ENCODE peak calls at places on chromosomes 5 and 9, in six cellular contexts. C is astrocyte, M is heart left ventricle, Q is right lobe of liver, J is AG04450, F is H9. X is an unnamed sample.

GRCh38 chr5:104062495-104063377 is 500.1 kb upstream of the NUDT12 start:
- DNase-seq in J (no peak), Q (no peak), M (no peak), C (peak; percentile 15), F (peak; percentile 38), X (no peak)

GRCh38 chr9:132739705-132740310 is 69.5 kb downstream of the GTF3C4 start:
- DNase-seq in C (no peak), F (no peak), M (no peak), Q (no peak), J (no peak), X (no peak)

GRCh38 chr5:124795829-124796228 is 49.4 kb upstream of the ZNF608 start:
- DNase-seq in F (no peak), J (no peak), Q (no peak), M (no peak), C (no peak), X (no peak)

GRCh38 chr5:438481-438981 is 4.4 kb upstream of the EXOC3 start:
- DNase-seq in J (no peak), Q (peak; percentile 37), M (peak; percentile 46), F (peak; percentile 18), C (no peak), X (no peak)

GRCh38 chr5:139091439-139092156 is 106.6 kb downstream of the SIL1 start:
- DNase-seq in J (no peak), C (no peak), F (no peak), Q (no peak), M (no peak), X (no peak)

GRCh38 chr9:126386088-126386487 is 59.5 kb downstream of the MVB12B start:
- DNase-seq in C (no peak), M (no peak), Q (peak; percentile 44), J (no peak), F (peak; percentile 46), X (no peak)

GRCh38 chr9:80507611-80508010 is 935.8 kb downstream of the TLE4 start:
- DNase-seq in M (no peak), F (no peak), J (no peak), Q (no peak), C (no peak), X (no peak)

GRCh38 chr5:132821791-132822190 is 8.7 kb downstream of the SHROOM1 start:
- DNase-seq in Q (peak; percentile 69), C (peak; percentile 48), F (no peak), M (no peak), J (peak; percentile 53), X (no peak)

GRCh38 chr5:155587458-155587857 is 573.9 kb downstream of the KIF4B start:
- DNase-seq in M (no peak), C (no peak), F (no peak), Q (no peak), J (no peak), X (no peak)

GRCh38 chr9:134551657-134552348 is 89.8 kb upstream of the COL5A1 start:
- DNase-seq in F (no peak), C (peak; percentile 96), M (no peak), J (no peak), Q (no peak), X (peak; percentile 94)

GRCh38 chr5:73374520-73375235 is 73.9 kb downstream of the FOXD1 start:
- DNase-seq in M (no peak), C (peak; percentile 89), Q (no peak), F (no peak), J (no peak), X (no peak)

GRCh38 chr5:147522435-147522834 is 12.6 kb upstream of the DPYSL3 start:
- DNase-seq in C (peak; percentile 80), J (no peak), Q (no peak), M (no peak), F (no peak), X (peak; percentile 91)

GRCh38 chr5:141338538-141339306 is at the start of gene PCDHGA2:
- DNase-seq in Q (no peak), M (no peak), F (peak; percentile 62), J (no peak), C (peak; percentile 28), X (peak; percentile 65)

GRCh38 chr9:77679088-77679487 is 31.0 kb upstream of the GNA14 start:
- DNase-seq in C (no peak), M (no peak), F (no peak), Q (no peak), J (no peak), X (peak; percentile 46)

GRCh38 chr9:135150981-135151380 is 63.5 kb downstream of the OLFM1 start:
- DNase-seq in C (no peak), F (no peak), Q (no peak), J (no peak), M (no peak), X (no peak)

DNA sequence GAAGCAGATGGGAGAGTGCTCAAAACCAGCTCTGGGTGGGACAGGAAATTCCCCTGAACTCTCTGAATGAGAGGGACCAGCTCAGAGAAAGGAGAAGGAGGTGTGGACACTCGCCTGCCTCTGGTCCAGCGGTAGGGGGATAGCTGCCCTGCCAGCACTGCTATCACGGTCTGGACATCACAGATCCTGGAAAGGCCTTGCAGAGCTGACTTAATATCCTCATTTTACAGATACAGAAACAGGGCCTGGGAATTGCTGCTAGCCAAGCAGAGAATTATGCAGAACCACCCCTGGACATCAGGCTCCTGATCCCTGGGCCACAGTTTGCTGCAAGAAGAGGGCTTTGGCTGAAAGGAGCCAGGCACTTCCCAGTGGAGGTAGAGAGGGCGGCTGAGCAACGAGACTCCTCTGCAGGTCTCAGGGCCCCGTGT is 4.8 kb downstream of the TRAF1 start:
- DNase-seq in Q (no peak), F (no peak), M (no peak), J (no peak), C (no peak), X (no peak)
- H3K27ac ChIP-seq in Q (no peak overlapping the region), F (no peak overlapping the region), M (peak overlapping the region; percentile 69), J (no peak overlapping the region), C (no peak overlapping the region), X (no peak overlapping the region)

GRCh38 chr5:72226950-72227349 is 93.1 kb downstream of the MRPS27 start:
- DNase-seq in Q (no peak), F (no peak), M (no peak), J (no peak), C (no peak), X (no peak)
- H3K27ac ChIP-seq in Q (no peak overlapping the region), F (no peak overlapping the region), M (peak overlapping the region; percentile 58), J (no peak overlapping the region), C (no peak overlapping the region), X (no peak overlapping the region)

DNA sequence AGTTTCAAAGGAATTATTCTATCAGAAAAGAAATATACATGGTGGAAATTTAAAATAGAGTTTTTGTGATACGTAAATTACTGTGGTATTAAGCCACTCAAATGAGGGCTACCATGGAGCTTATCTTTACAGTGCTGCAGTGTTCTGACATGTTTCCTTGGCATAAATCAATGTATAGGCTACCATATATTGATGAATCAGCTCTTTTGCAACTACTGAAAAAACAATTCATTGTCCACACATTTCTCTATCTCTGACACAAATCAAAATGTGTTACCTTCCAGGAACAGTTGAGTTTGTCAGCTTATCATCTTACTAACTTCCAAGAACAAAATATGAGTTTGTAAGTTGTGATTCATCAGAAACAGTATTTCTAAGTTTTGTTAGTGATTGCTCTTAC is 140.3 kb upstream of the CDH18 start:
- DNase-seq in F (no peak), M (no peak), C (no peak), J (no peak), Q (no peak), X (no peak)
- H3K27ac ChIP-seq in F (no peak overlapping the region), M (no peak overlapping the region), C (no peak overlapping the region), J (no peak overlapping the region), Q (no peak overlapping the region), X (no peak overlapping the region)

DNA sequence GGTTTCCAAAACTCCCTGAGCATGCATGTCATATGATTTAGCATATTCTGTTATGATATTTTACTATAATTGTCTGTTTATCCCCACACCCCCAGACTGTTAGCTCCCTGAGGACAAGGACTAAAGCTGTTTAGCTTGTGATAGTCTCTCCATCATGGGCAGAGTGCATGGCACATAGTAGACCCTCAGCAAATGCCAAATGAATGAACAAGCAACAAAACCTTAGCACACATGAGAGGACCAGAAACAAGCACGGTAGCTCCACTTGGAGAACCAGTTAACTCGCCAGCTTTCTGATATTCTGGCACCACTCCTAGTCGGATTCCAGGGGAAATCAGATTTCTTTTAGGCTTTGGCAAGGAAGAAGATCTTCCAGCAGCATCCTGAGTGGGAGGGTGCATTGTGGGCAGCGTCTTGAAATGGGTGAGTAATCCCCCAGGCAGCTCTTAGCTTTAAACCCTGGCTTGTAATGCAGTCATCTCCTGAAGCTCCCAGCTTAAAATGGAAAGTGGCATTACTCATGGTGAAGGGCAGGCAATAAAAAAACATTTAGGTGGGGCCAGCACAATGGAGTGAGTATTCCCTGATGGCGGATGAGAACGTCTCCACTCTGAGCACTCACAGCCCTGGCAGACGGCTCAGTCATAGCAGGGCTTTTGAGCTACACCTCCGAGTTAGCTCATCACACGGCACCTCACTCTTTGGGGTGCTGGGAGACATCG is 41.1 kb downstream of the FGF1 start:
- DNase-seq in C (peak; percentile 100), J (peak; percentile 96), Q (no peak), F (no peak), M (no peak), X (peak; percentile 94)
- H3K27ac ChIP-seq in C (peak overlapping the region; percentile 88), J (peak overlapping the region; percentile 97), Q (no peak overlapping the region), F (no peak overlapping the region), M (peak overlapping the region; percentile 54), X (no peak overlapping the region)

GRCh38 chr5:163565931-163566608 is 60.7 kb downstream of the MAT2B start:
- DNase-seq in F (peak; percentile 61), C (no peak), J (no peak), M (peak; percentile 41), Q (no peak), X (no peak)
- H3K27ac ChIP-seq in F (no peak overlapping the region), C (no peak overlapping the region), J (no peak overlapping the region), M (no peak overlapping the region), Q (no peak overlapping the region), X (no peak overlapping the region)

GRCh38 chr9:96567203-96567700 is 52.4 kb downstream of the CDC14B start:
- DNase-seq in F (peak; percentile 73), Q (no peak), C (no peak), J (no peak), M (peak; percentile 64), X (peak; percentile 43)

GRCh38 chr9:96564217-96564616 is 55.4 kb downstream of the CDC14B start:
- DNase-seq in Q (no peak), J (no peak), F (no peak), C (no peak), M (no peak), X (no peak)

GRCh38 chr9:96566401-96567202 is 53.0 kb downstream of the CDC14B start:
- DNase-seq in J (no peak), M (peak; percentile 88), Q (peak; percentile 93), F (peak; percentile 89), C (peak; percentile 15), X (peak; percentile 75)

DNA sequence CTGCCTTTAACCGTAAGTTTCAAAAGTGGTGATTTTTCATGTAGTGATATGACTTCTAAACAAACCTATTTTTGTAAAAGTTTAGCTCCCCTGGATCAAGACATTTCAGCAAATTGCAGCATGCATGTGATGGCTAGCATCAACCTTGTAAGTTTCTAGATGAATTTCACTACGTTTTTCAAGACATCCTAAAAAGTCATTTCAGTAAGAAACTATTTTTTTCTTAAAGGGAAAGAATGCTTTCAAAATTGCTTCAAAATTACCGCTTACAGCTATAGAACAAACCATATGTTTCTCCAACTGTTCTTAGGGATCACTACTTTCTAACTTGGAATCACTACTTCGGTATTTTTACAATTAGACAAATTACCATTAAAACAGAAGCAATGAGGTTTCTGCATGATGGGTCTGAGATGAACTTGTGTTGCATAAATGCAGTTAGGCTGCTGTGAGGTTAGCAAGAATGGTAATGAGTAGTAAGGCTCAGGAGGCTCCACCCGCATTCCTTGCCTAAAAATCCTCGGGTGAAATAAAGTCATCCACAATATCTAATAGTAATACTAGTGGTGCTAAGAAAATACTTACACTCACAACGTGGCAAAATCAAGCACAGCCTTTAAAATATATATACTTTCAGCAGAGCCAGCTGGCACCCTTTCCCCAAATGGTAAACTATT is 53.8 kb downstream of the CDC14B start:
- DNase-seq in F (no peak), C (peak; percentile 33), J (no peak), M (no peak), Q (no peak), X (no peak)
- H3K27ac ChIP-seq in F (no peak overlapping the region), C (no peak overlapping the region), J (no peak overlapping the region), M (peak overlapping the region; percentile 94), Q (peak overlapping the region; percentile 93), X (no peak overlapping the region)